ENCODE peak calls at places on chromosomes 3 and 15, in eight cellular contexts. X is HTR-8/SVneo; P is mucosa of gallbladder; N is sciatic nerve; O is left ventricle myocardium inferior; E is progenitor cell of endocrine pancreas; A is K562; U is activated naive CD8-positive, alpha-beta T cell treated with anti-CD3 and anti-CD28 coated beads, Interleukin-2, amount 50 U/mL, for 24 hours. V is an unnamed sample.
A peak's percentile ranks its signal among the peaks of the same experiment; 100 is the strongest.

GRCh38 chr3:112004664-112005063 is 5.9 kb downstream of the TAGLN3 start:
- DNase-seq in X (no peak), P (no peak), N (no peak), O (no peak), E (no peak), A (no peak), U (no peak), V (no peak)

GRCh38 chr15:70050970-70051369 is 46.7 kb downstream of the TLE3 start:
- DNase-seq in X (no peak), P (no peak), N (peak; percentile 42), O (no peak), E (no peak), A (no peak), U (no peak), V (no peak)

GRCh38 chr3:187986514-187986934 is 167.4 kb upstream of the LPP start:
- DNase-seq in X (peak; percentile 79), P (no peak), N (no peak), O (no peak), E (no peak), A (no peak), U (peak; percentile 47), V (peak; percentile 19)

GRCh38 chr3:197854596-197855343 is 63.7 kb downstream of the LRCH3 start:
- DNase-seq in X (peak; percentile 86), P (no peak), N (no peak), O (no peak), E (no peak), A (no peak), U (no peak), V (peak; percentile 4)

GRCh38 chr3:108806316-108806715 is 16.3 kb upstream of the TRAT1 start:
- DNase-seq in X (no peak), P (peak; percentile 11), N (no peak), O (no peak), E (no peak), A (no peak), U (no peak), V (no peak)

GRCh38 chr15:34986326-34987181 is 1.5 kb downstream of the ZNF770 start:
- DNase-seq in X (no peak), P (no peak), N (no peak), O (no peak), E (no peak), A (peak; percentile 34), U (no peak), V (no peak)

GRCh38 chr3:183149915-183150825 is 12.4 kb downstream of the LAMP3 start:
- DNase-seq in X (no peak), P (no peak), N (no peak), O (no peak), E (no peak), A (no peak), U (no peak), V (no peak)

GRCh38 chr3:30664884-30665283 is 58.5 kb downstream of the TGFBR2 start:
- DNase-seq in X (no peak), P (no peak), N (no peak), O (no peak), E (no peak), A (no peak), U (no peak), V (no peak)

GRCh38 chr15:35013370-35013769 is 25.3 kb upstream of the ZNF770 start:
- DNase-seq in X (no peak), P (no peak), N (no peak), O (no peak), E (no peak), A (no peak), U (no peak), V (no peak)

GRCh38 chr15:66901336-66902100 is 163.9 kb upstream of the SMAD3 start:
- DNase-seq in X (no peak), P (no peak), N (no peak), O (no peak), E (no peak), A (no peak), U (no peak), V (no peak)

GRCh38 chr3:170565495-170565894 is 20.4 kb downstream of the SLC7A14 start:
- DNase-seq in X (no peak), P (no peak), N (no peak), O (no peak), E (no peak), A (no peak), U (no peak), V (no peak)

GRCh38 chr15:55106155-55106554 is 90.6 kb downstream of the RSL24D1 start:
- DNase-seq in X (no peak), P (no peak), N (no peak), O (no peak), E (no peak), A (no peak), U (no peak), V (no peak)

GRCh38 chr3:149581681-149582349 is 76.0 kb downstream of the WWTR1 start:
- DNase-seq in X (no peak), P (peak; percentile 63), N (no peak), O (no peak), E (no peak), A (no peak), U (no peak), V (peak; percentile 96)

GRCh38 chr15:69812881-69813280 is 284.8 kb downstream of the TLE3 start:
- DNase-seq in X (no peak), P (no peak), N (no peak), O (no peak), E (no peak), A (peak; percentile 95), U (no peak), V (peak; percentile 6)

GRCh38 chr15:63833246-63833696 is 477 bp downstream of the HERC1 start:
- DNase-seq in X (peak; percentile 22), P (no peak), N (peak; percentile 67), O (peak; percentile 32), E (peak; percentile 32), A (peak; percentile 68), U (peak; percentile 36), V (no peak)

GRCh38 chr3:193719735-193720134 is 126.7 kb downstream of the OPA1 start:
- DNase-seq in X (no peak), P (no peak), N (no peak), O (no peak), E (no peak), A (no peak), U (no peak), V (no peak)

GRCh38 chr15:43056696-43057095 is 49.1 kb downstream of the UBR1 start:
- DNase-seq in X (no peak), P (no peak), N (no peak), O (no peak), E (no peak), A (no peak), U (no peak), V (no peak)

GRCh38 chr3:188819939-188820338 is 351.8 kb upstream of the TPRG1 start:
- DNase-seq in X (no peak), P (no peak), N (no peak), O (no peak), E (no peak), A (no peak), U (no peak), V (no peak)

GRCh38 chr3:24222165-24222805 is 272.4 kb downstream of the THRB start:
- DNase-seq in X (peak; percentile 23), P (no peak), N (no peak), O (no peak), E (no peak), A (no peak), U (no peak), V (no peak)

GRCh38 chr15:43134157-43134637 is 811 bp downstream of the TMEM62 start:
- DNase-seq in X (no peak), P (no peak), N (no peak), O (no peak), E (no peak), A (no peak), U (peak; percentile 14), V (no peak)

GRCh38 chr15:39969871-39970270 is 36.0 kb downstream of the EIF2AK4 start:
- DNase-seq in X (no peak), P (no peak), N (peak; percentile 64), O (peak; percentile 39), E (no peak), A (no peak), U (peak; percentile 8), V (peak; percentile 4)

GRCh38 chr3:14363976-14364375 is 38.4 kb upstream of the SLC6A6 start:
- DNase-seq in X (no peak), P (no peak), N (no peak), O (no peak), E (no peak), A (no peak), U (no peak), V (no peak)

GRCh38 chr3:97235179-97235578 is 420.8 kb downstream of the EPHA6 start:
- DNase-seq in X (no peak), P (no peak), N (no peak), O (no peak), E (no peak), A (no peak), U (no peak), V (no peak)

V was measured in HCT116.